ENCODE peak calls at places on chromosomes 2 and 18, in eight cellular contexts. Y, E, G, F, U, N, X and R are unnamed samples.

GRCh38 chr2:205407984-205408383 is 274.3 kb upstream of the NRP2 start:
- DNase-seq in Y (no peak), E (peak; percentile 43), G (no peak), F (no peak), U (no peak), N (no peak), X (no peak), R (no peak)

GRCh38 chr2:96501471-96501874 is 3.7 kb downstream of the NEURL3 start:
- DNase-seq in Y (no peak), E (no peak), G (no peak), F (no peak), U (no peak), N (no peak), X (no peak), R (no peak)

GRCh38 chr2:181781082-181781786 is 100.9 kb upstream of the NEUROD1 start:
- DNase-seq in Y (peak; percentile 65), E (no peak), G (no peak), F (no peak), U (no peak), N (no peak), X (no peak), R (no peak)

GRCh38 chr2:37659723-37660122 is 11.7 kb downstream of the CDC42EP3 start:
- DNase-seq in Y (no peak), E (no peak), G (no peak), F (no peak), U (no peak), N (no peak), X (no peak), R (no peak)

GRCh38 chr2:224816816-224817215 is 100.7 kb upstream of the CCDC195 start:
- DNase-seq in Y (no peak), E (peak; percentile 78), G (no peak), F (no peak), U (no peak), N (no peak), X (no peak), R (no peak)

GRCh38 chr18:9535430-9535972 is 60.2 kb downstream of the RALBP1 start:
- DNase-seq in Y (no peak), E (peak; percentile 97), G (no peak), F (peak; percentile 24), U (peak; percentile 84), N (peak; percentile 7), X (no peak), R (no peak)

GRCh38 chr2:217996345-217996744 is 6.5 kb downstream of the TNS1 start:
- DNase-seq in Y (no peak), E (peak; percentile 93), G (peak; percentile 73), F (peak; percentile 63), U (peak; percentile 87), N (no peak), X (no peak), R (no peak)

GRCh38 chr18:11986061-11986460 is 4.8 kb downstream of the IMPA2 start:
- DNase-seq in Y (no peak), E (no peak), G (no peak), F (no peak), U (peak; percentile 31), N (no peak), X (no peak), R (no peak)

GRCh38 chr18:35497334-35498197 is at the start of gene INO80C:
- DNase-seq in Y (peak; percentile 93), E (peak; percentile 98), G (peak; percentile 94), F (peak; percentile 91), U (peak; percentile 93), N (peak; percentile 97), X (peak; percentile 82), R (peak; percentile 93)

GRCh38 chr2:181106229-181106628 is 125.8 kb downstream of the UBE2E3 start:
- DNase-seq in Y (no peak), E (no peak), G (no peak), F (no peak), U (no peak), N (peak; percentile 13), X (no peak), R (no peak)

GRCh38 chr2:98654702-98655488 is 46.5 kb downstream of the UNC50 start:
- DNase-seq in Y (no peak), E (no peak), G (no peak), F (no peak), U (no peak), N (no peak), X (peak; percentile 53), R (no peak)

GRCh38 chr18:58699551-58699950 is 28.3 kb downstream of the MALT1 start:
- DNase-seq in Y (no peak), E (no peak), G (no peak), F (no peak), U (no peak), N (no peak), X (no peak), R (no peak)

GRCh38 chr2:106189764-106190468 is 4.2 kb downstream of the UXS1 start:
- DNase-seq in Y (no peak), E (peak; percentile 86), G (no peak), F (no peak), U (no peak), N (no peak), X (no peak), R (no peak)
- H3K4me1 ChIP-seq in Y (peaks cover 5% of the 10 kb centered on the region), E (peaks cover 13% of the 10 kb centered on the region), G (no peaks in the 10 kb centered on the region), F (peaks cover 16% of the 10 kb centered on the region), U (no peaks in the 10 kb centered on the region), N (peaks cover 6% of the 10 kb centered on the region), X (peaks cover 16% of the 10 kb centered on the region), R (no peaks in the 10 kb centered on the region)

GRCh38 chr2:106191511-106192016 is 2.5 kb downstream of the UXS1 start:
- DNase-seq in Y (no peak), E (no peak), G (no peak), F (no peak), U (no peak), N (no peak), X (no peak), R (no peak)
- H3K4me1 ChIP-seq in Y (peaks cover 9% of the 10 kb centered on the region), E (peaks cover 14% of the 10 kb centered on the region), G (no peaks in the 10 kb centered on the region), F (peaks cover 19% of the 10 kb centered on the region), U (no peaks in the 10 kb centered on the region), N (peaks cover 11% of the 10 kb centered on the region), X (peaks cover 20% of the 10 kb centered on the region), R (no peaks in the 10 kb centered on the region)

GRCh38 chr2:10982931-10983701 is 71.4 kb downstream of the KCNF1 start:
- DNase-seq in Y (peak; percentile 25), E (no peak), G (peak; percentile 49), F (no peak), U (peak; percentile 55), N (no peak), X (no peak), R (peak; percentile 84)

GRCh38 chr2:10984418-10985130 is 72.8 kb downstream of the KCNF1 start:
- DNase-seq in Y (no peak), E (no peak), G (no peak), F (no peak), U (no peak), N (no peak), X (no peak), R (no peak)

GRCh38 chr2:10985260-10985659 is 73.5 kb downstream of the KCNF1 start:
- DNase-seq in Y (no peak), E (no peak), G (no peak), F (no peak), U (peak; percentile 20), N (no peak), X (no peak), R (no peak)

GRCh38 chr2:10981941-10982381 is 70.2 kb downstream of the KCNF1 start:
- DNase-seq in Y (no peak), E (no peak), G (no peak), F (no peak), U (peak; percentile 43), N (no peak), X (no peak), R (peak; percentile 82)

DNA sequence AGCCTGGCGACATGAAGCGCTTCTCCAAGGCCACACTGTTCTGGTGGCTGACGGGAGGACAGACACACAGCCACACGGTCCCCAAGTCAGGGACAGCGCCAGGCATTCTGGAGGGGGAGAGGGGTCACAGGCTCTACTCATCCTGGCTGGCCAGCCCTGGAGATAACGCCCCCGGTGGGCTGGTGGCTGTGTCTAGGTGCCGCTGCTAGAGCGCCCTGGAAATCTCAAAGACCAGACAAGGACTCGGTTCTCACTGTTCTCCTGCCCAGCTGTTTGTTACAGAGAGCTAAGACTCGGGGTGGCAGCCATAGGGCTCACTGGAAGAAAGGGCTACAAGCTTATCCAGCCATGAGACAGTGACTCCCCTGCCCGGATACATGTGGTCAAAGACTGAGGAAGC is 72.0 kb downstream of the KCNF1 start:
- DNase-seq in Y (no peak), E (no peak), G (no peak), F (no peak), U (peak; percentile 46), N (no peak), X (no peak), R (no peak)
- H3K4me1 ChIP-seq in Y (no peaks in the 10 kb centered on the region), E (no peaks in the 10 kb centered on the region), G (no peaks in the 10 kb centered on the region), F (no peaks in the 10 kb centered on the region), U (no peaks in the 10 kb centered on the region), N (no peaks in the 10 kb centered on the region), X (no peaks in the 10 kb centered on the region), R (no peaks in the 10 kb centered on the region)

DNA sequence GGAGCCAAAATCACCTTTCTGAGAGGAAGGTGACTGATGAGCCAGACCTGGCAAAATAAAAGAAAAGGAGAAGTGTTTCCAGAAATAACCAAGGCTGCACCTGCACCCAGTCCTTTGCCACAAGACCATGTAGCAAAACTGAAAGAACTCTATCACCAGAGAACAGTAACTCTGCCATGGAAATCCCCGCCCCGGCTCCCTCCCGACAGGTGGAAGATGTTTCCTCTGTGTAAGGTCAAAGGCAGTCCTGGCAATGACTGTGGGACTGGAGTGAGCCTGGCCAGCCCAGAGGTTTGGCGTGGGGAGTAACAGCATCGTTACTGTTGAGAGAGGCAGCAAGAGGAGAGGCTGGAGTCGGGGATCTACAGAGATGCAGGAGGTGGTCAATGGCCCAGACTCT is 42.3 kb downstream of the SPRED2 start:
- DNase-seq in Y (peak; percentile 71), E (no peak), G (no peak), F (no peak), U (no peak), N (no peak), X (peak; percentile 53), R (no peak)
- H3K4me1 ChIP-seq in Y (peaks cover 9% of the 10 kb centered on the region), E (peaks cover 26% of the 10 kb centered on the region), G (peaks cover 3% of the 10 kb centered on the region), F (peaks cover 6% of the 10 kb centered on the region), U (no peaks in the 10 kb centered on the region), N (peaks cover 22% of the 10 kb centered on the region), X (peaks cover 12% of the 10 kb centered on the region), R (peaks cover 19% of the 10 kb centered on the region)

GRCh38 chr18:23969664-23970063 is 44.9 kb upstream of the TTC39C start:
- DNase-seq in Y (no peak), E (no peak), G (no peak), F (no peak), U (no peak), N (no peak), X (no peak), R (no peak)
- H3K4me1 ChIP-seq in Y (peaks cover 15% of the 10 kb centered on the region), E (no peaks in the 10 kb centered on the region), G (no peaks in the 10 kb centered on the region), F (no peaks in the 10 kb centered on the region), U (no peaks in the 10 kb centered on the region), N (peaks cover 9% of the 10 kb centered on the region), X (peaks cover 8% of the 10 kb centered on the region), R (no peaks in the 10 kb centered on the region)